ENCODE peak calls at places on chromosomes 11 and 22, in ten cellular contexts. I is CD14-positive monocyte, E is transverse colon, U is AG09319, G is uterus, M is psoas muscle, H is astrocyte of the spinal cord, X is OCI-LY7, F is B cell, C is tibial nerve. B is an unnamed sample.

GRCh38 chr11:7677071-7677470 is 3.8 kb upstream of the CYB5R2 start:
- DNase-seq in M (no peak), C (no peak), X (no peak), E (no peak), I (peak), U (no peak), F (no peak), G (no peak), H (peak), B (no peak)

GRCh38 chr11:129322941-129323340 is 52.7 kb upstream of the BARX2 start:
- DNase-seq in E (no peak), I (no peak), X (no peak), F (no peak), H (no peak), C (no peak), G (no peak), U (no peak), M (no peak), B (no peak)

GRCh38 chr11:66336234-66337102 is at the start of gene RIN1:
- DNase-seq in C (no peak), G (peak), E (peak), M (peak), U (peak), H (peak), F (no peak), X (peak), I (peak), B (peak)

GRCh38 chr22:50414476-50415248 is 60.2 kb downstream of the SBF1 start:
- DNase-seq in G (no peak), E (no peak), M (no peak), U (no peak), X (no peak), H (no peak), C (no peak), F (no peak), I (no peak), B (no peak)

GRCh38 chr11:69121021-69121420 is 34.7 kb upstream of the SMIM38 start:
- DNase-seq in X (no peak), U (no peak), I (no peak), C (no peak), E (no peak), H (no peak), M (no peak), G (no peak), F (no peak), B (no peak)

GRCh38 chr11:1202776-1203504 is 19.9 kb upstream of the MUC5B start:
- DNase-seq in H (peak), I (peak), F (peak), X (peak), M (peak), C (peak), U (peak), G (peak), E (peak), B (peak)

GRCh38 chr11:116865696-116866095 is 28.3 kb upstream of the APOA1 start:
- DNase-seq in I (no peak), U (no peak), H (peak), C (no peak), X (no peak), E (no peak), G (no peak), M (no peak), F (no peak), B (no peak)

GRCh38 chr11:88327462-88328143 is 9.9 kb downstream of the CTSC start:
- DNase-seq in G (no peak), H (no peak), F (no peak), X (no peak), C (no peak), U (no peak), E (no peak), I (no peak), M (no peak), B (no peak)

GRCh38 chr11:8085006-8085645 is 4.1 kb downstream of the TUB start:
- DNase-seq in G (no peak), X (no peak), U (no peak), H (no peak), C (no peak), E (no peak), I (no peak), M (no peak), F (no peak), B (no peak)

GRCh38 chr11:44596541-44597276 is 31.2 kb downstream of the CD82 start:
- DNase-seq in U (no peak), E (no peak), F (peak), I (no peak), X (peak), M (no peak), G (no peak), C (no peak), H (no peak), B (no peak)

GRCh38 chr11:61147271-61147670 is 14.0 kb downstream of the VPS37C start:
- DNase-seq in C (no peak), F (no peak), M (no peak), X (no peak), I (peak), H (no peak), U (no peak), E (no peak), G (no peak), B (no peak)

GRCh38 chr11:14927146-14927545 is 35.1 kb upstream of the CYP2R1 start:
- DNase-seq in U (no peak), X (no peak), F (no peak), H (peak), G (no peak), M (no peak), C (no peak), I (no peak), E (no peak), B (no peak)

GRCh38 chr11:49995559-49995958 is 13.2 kb upstream of the OR4C12 start:
- DNase-seq in E (no peak), X (peak), F (no peak), C (peak), G (no peak), I (no peak), H (no peak), M (no peak), U (peak), B (no peak)

GRCh38 chr22:42978453-42979103 is 36.4 kb downstream of the PACSIN2 start:
- DNase-seq in E (no peak), H (no peak), C (no peak), I (no peak), U (no peak), X (no peak), M (no peak), F (no peak), G (no peak), B (no peak)

GRCh38 chr11:73982595-73982989 is at the start of gene UCP2:
- DNase-seq in U (peak), X (peak), C (peak), H (no peak), F (peak), G (peak), M (peak), E (peak), I (peak), B (peak)

GRCh38 chr11:10544491-10545470 is 3.8 kb upstream of the RNF141 start:
- DNase-seq in C (no peak), E (no peak), U (no peak), X (peak), G (no peak), H (no peak), I (no peak), F (peak), M (peak), B (no peak)

GRCh38 chr22:29269731-29270474 is 1.8 kb downstream of the EWSR1 start:
- DNase-seq in X (peak), C (no peak), H (peak), U (no peak), M (no peak), F (no peak), I (no peak), E (no peak), G (no peak), B (no peak)

GRCh38 chr11:104222464-104222863 is 58.5 kb upstream of the PDGFD start:
- DNase-seq in I (no peak), G (no peak), E (no peak), C (no peak), X (peak), U (no peak), F (no peak), M (no peak), H (no peak), B (no peak)

GRCh38 chr11:71080239-71081097 is 171.9 kb downstream of the SHANK2 start:
- DNase-seq in X (peak), E (peak), U (peak), F (no peak), G (no peak), H (peak), M (no peak), C (peak), I (no peak), B (no peak)

GRCh38 chr11:66050581-66051231 is 1.5 kb upstream of the SF3B2 start:
- DNase-seq in H (no peak), M (no peak), G (no peak), X (no peak), U (no peak), C (no peak), I (no peak), F (no peak), E (no peak), B (no peak)

GRCh38 chr22:50072167-50072555 is 13.1 kb downstream of the MLC1 start:
- DNase-seq in X (no peak), H (no peak), M (no peak), C (no peak), G (no peak), E (no peak), U (no peak), I (no peak), F (peak), B (no peak)

GRCh38 chr11:41308286-41308685 is 151.2 kb downstream of the LRRC4C start:
- DNase-seq in M (no peak), E (no peak), C (no peak), G (no peak), X (no peak), F (no peak), H (no peak), I (no peak), U (no peak), B (no peak)

GRCh38 chr11:116312560-116313340 is 460.0 kb downstream of the BUD13 start:
- DNase-seq in E (peak), X (no peak), I (no peak), U (no peak), M (peak), C (peak), G (peak), H (peak), F (no peak), B (no peak)

DNA sequence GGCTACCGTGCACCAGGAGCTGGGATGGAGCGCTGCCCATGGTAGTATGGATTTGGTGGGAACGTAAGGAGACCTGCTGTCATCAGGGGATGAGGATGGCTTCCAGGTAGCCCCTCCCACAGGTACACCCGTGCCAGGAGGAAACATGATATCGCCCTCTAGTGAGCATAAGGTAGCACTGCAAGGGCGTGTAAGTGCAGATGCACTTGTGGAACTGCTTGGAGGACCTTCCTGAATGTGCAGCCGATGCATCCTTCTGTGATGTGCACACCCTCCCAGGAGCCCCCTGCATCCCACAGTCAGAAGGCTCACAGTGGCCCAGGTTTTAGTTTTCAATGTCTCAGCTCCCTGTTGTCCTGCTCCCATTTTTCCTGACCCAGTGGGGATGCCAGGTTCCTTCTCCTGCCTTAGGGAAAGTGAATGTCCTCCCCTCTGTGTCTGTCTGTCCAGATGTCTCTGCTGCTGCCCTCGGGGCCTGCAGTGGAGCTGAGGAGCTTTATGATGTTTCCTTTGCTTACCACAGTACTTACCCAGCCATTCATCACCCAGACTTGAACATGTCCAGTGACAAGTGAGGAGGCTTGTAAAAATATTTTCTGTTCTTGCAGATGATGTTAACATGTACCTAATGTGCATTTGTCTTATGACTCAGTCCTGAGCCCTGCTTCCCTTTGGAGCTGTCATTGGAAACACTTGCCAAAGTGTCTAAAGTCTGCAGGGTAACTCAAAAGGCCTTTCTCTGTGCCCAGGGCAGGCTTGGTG is 49.2 kb downstream of the DBX1 start:
- DNase-seq in M (no peak), G (no peak), E (peak), I (no peak), F (peak), U (no peak), H (peak), X (peak), C (no peak), B (no peak)
- TF ChIP-seq CTCF in M (peak), G (peak), E (peak), I (peak), F (peak), U (peak), H (peak), X (peak), C (peak), B (peak)

GRCh38 chr11:9260182-9261146 is 4.7 kb downstream of the DENND5A start:
- DNase-seq in I (no peak), G (no peak), F (no peak), C (no peak), U (no peak), E (no peak), X (peak), H (no peak), M (no peak), B (no peak)
- TF ChIP-seq CTCF in I (peak), G (peak), F (no peak), C (peak), U (peak), E (peak), X (peak), H (peak), M (peak), B (no peak)

GRCh38 chr22:22060200-22061084 is 77.9 kb upstream of the TOP3B start:
- DNase-seq in H (peak), I (peak), E (peak), X (peak), G (peak), F (peak), M (peak), U (no peak), C (peak), B (peak)
- TF ChIP-seq CTCF in H (peak), I (peak), E (peak), X (peak), G (no peak), F (peak), M (peak), U (peak), C (peak), B (peak)

GRCh38 chr22:22371031-22371541 is 126.5 kb downstream of the VPREB1 start:
- DNase-seq in X (peak), U (no peak), F (no peak), E (no peak), G (no peak), M (peak), H (no peak), I (no peak), C (no peak), B (no peak)
- TF ChIP-seq CTCF in X (peak), U (no peak), F (no peak), E (no peak), G (no peak), M (no peak), H (no peak), I (no peak), C (no peak), B (no peak)

GRCh38 chr11:113778111-113778910 is 1.3 kb upstream of the CLDN25 start:
- DNase-seq in G (no peak), E (no peak), U (no peak), F (no peak), H (peak), I (no peak), C (no peak), M (peak), X (no peak), B (no peak)
- TF ChIP-seq CTCF in G (no peak), E (no peak), U (no peak), F (no peak), H (no peak), I (no peak), C (no peak), M (peak), X (no peak), B (no peak)

GRCh38 chr22:35582861-35583670 is 34.1 kb downstream of the MB start:
- DNase-seq in X (peak), G (peak), F (peak), H (peak), E (peak), I (no peak), M (peak), C (peak), U (no peak), B (peak)
- TF ChIP-seq CTCF in X (peak), G (peak), F (peak), H (peak), E (peak), I (peak), M (peak), C (peak), U (peak), B (peak)